ENCODE peak calls at places on chromosomes 5 and 9, in four cellular contexts. B is GM12878, M is IMR-90, N is H1. Z is an unnamed sample.

GRCh38 chr5:107285772-107286171 is 385.0 kb downstream of the EFNA5 start:
- DNase-seq in B (no peak), M (no peak), N (no peak), Z (no peak)

GRCh38 chr5:14557840-14558239 is 23.8 kb upstream of the OTULINL start:
- DNase-seq in B (no peak), M (no peak), N (no peak), Z (no peak)

GRCh38 chr5:6781711-6782110 is 68.5 kb downstream of the TENT4A start:
- DNase-seq in B (no peak), M (peak; percentile 39), N (no peak), Z (no peak)

GRCh38 chr9:133458643-133459312 is 1.0 kb upstream of the CACFD1 start:
- DNase-seq in B (no peak), M (no peak), N (no peak), Z (no peak)

GRCh38 chr5:37272564-37272963 is 23.4 kb upstream of the CPLANE1 start:
- DNase-seq in B (no peak), M (peak; percentile 2), N (no peak), Z (peak; percentile 3)

GRCh38 chr9:136960212-136960937 is 8.3 kb downstream of the LCN12 start:
- DNase-seq in B (no peak), M (no peak), N (no peak), Z (no peak)

GRCh38 chr5:18329346-18329745 is 695.1 kb downstream of the TAF11L14 start:
- DNase-seq in B (no peak), M (no peak), N (no peak), Z (no peak)

GRCh38 chr5:145777445-145778063 is 57.6 kb downstream of the PRELID2 start:
- DNase-seq in B (no peak), M (no peak), N (no peak), Z (no peak)

GRCh38 chr5:75363726-75364495 is 26.9 kb downstream of the HMGCR start:
- DNase-seq in B (no peak), M (no peak), N (no peak), Z (no peak)

GRCh38 chr5:143491644-143492043 is 88.2 kb upstream of the NR3C1 start:
- DNase-seq in B (no peak), M (no peak), N (no peak), Z (no peak)

GRCh38 chr9:3478549-3478953 is 47.2 kb downstream of the RFX3 start:
- DNase-seq in B (peak; percentile 74), M (no peak), N (no peak), Z (no peak)

GRCh38 chr5:53099546-53099945 is 10.0 kb downstream of the MOCS2 start:
- DNase-seq in B (no peak), M (peak; percentile 12), N (no peak), Z (no peak)

GRCh38 chr9:78115073-78115472 is 83.5 kb upstream of the GNAQ start:
- DNase-seq in B (no peak), M (no peak), N (no peak), Z (peak; percentile 25)

GRCh38 chr9:14173730-14174129 is 140.2 kb downstream of the NFIB start:
- DNase-seq in B (no peak), M (no peak), N (no peak), Z (no peak)

GRCh38 chr9:70382046-70382708 is 32.3 kb downstream of the KLF9 start:
- DNase-seq in B (no peak), M (no peak), N (no peak), Z (no peak)

GRCh38 chr9:77598510-77598909 is 49.6 kb downstream of the GNA14 start:
- DNase-seq in B (no peak), M (peak; percentile 37), N (no peak), Z (no peak)

GRCh38 chr5:3010301-3010952 is 258.9 kb upstream of the IRX2 start:
- DNase-seq in B (no peak), M (no peak), N (no peak), Z (no peak)

GRCh38 chr5:61162832-61163567 is 732 bp upstream of the SMIM15 start:
- DNase-seq in B (no peak), M (peak; percentile 36), N (no peak), Z (no peak)

GRCh38 chr9:124478014-124478753 is 27.9 kb downstream of the ADGRD2 start:
- DNase-seq in B (no peak), M (no peak), N (no peak), Z (no peak)

GRCh38 chr9:124574944-124575343 is 67.7 kb upstream of the NR5A1 start:
- DNase-seq in B (no peak), M (peak; percentile 91), N (no peak), Z (no peak)

GRCh38 chr5:1551426-1551825 is 27.7 kb upstream of the LPCAT1 start:
- DNase-seq in B (no peak), M (no peak), N (peak; percentile 37), Z (no peak)

GRCh38 chr5:137143244-137143605 is 355.9 kb downstream of the SPOCK1 start:
- DNase-seq in B (no peak), M (no peak), N (no peak), Z (no peak)

GRCh38 chr9:127878001-127878651 is 651 bp upstream of the AK1 start:
- DNase-seq in B (no peak), M (no peak), N (peak; percentile 64), Z (peak; percentile 69)

GRCh38 chr9:17009071-17009470 is 125.8 kb upstream of the CNTLN start:
- DNase-seq in B (no peak), M (no peak), N (no peak), Z (no peak)

GRCh38 chr5:129909225-129909624 is 5.0 kb downstream of the CHSY3 start:
- DNase-seq in B (no peak), M (no peak), N (no peak), Z (no peak)

GRCh38 chr9:132481467-132481866 is 71.5 kb downstream of the CFAP77 start:
- DNase-seq in B (no peak), M (no peak), N (no peak), Z (no peak)

GRCh38 chr5:132655821-132656773 is 1.9 kb upstream of the IL13 start:
- DNase-seq in B (no peak), M (no peak), N (peak; percentile 72), Z (no peak)

GRCh38 chr5:132648355-132648754 is 9.6 kb upstream of the IL13 start:
- DNase-seq in B (no peak), M (no peak), N (no peak), Z (no peak)

GRCh38 chr5:132653716-132654115 is 4.3 kb upstream of the IL13 start:
- DNase-seq in B (no peak), M (no peak), N (peak; percentile 45), Z (no peak)

GRCh38 chr5:132647473-132647872 is 10.5 kb upstream of the IL13 start:
- DNase-seq in B (no peak), M (no peak), N (no peak), Z (no peak)

DNA sequence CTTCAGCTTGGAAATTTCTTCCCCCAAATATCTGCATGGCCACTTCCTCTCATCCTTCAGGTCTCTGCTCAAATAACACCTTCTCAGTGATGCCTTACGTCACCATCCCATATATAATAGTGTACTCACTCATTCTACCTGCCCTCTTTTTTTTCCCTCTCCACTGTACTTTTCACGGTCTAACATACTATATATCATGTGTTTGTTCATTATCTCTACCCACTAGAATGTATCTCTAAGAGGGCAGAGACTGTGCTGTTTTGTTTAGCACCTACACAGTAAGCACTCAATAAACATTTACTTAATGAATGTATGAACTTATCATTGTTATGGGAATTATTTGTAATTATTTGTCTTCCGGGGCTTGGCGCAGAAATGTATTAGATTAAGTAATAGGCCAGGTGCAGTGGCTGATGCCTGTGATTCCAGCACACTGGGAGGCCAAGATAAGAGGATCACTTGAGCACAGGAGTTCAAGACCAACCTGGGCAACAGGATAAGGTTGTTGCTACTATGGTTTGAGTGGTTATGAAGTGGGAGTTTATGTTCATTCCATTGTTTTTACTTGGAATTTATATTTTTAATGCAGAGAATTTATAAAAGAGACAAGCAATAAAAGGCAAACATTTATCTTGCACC is 6.0 kb upstream of the IL13 start:
- DNase-seq in B (no peak), M (no peak), N (peak; percentile 0), Z (no peak)
- TF ChIP-seq CHD1 in B (no peak), M (no peak), N (no peak), Z (no peak)

GRCh38 chr9:75372499-75373268 is 284.4 kb downstream of the OSTF1 start:
- DNase-seq in B (no peak), M (no peak), N (no peak), Z (no peak)
- TF ChIP-seq CHD1 in B (no peak), M (no peak), N (no peak), Z (no peak)

GRCh38 chr5:10520716-10521115 is 43.2 kb upstream of the ANKRD33B start:
- DNase-seq in B (no peak), M (peak; percentile 65), N (no peak), Z (no peak)
- TF ChIP-seq CHD1 in B (no peak), M (no peak), N (no peak), Z (no peak)

GRCh38 chr5:67310169-67310568 is 113.6 kb upstream of the CD180 start:
- DNase-seq in B (no peak), M (no peak), N (no peak), Z (no peak)
- TF ChIP-seq CHD1 in B (no peak), M (no peak), N (no peak), Z (no peak)

GRCh38 chr9:18568969-18569368 is 95.0 kb downstream of the ADAMTSL1 start:
- DNase-seq in B (no peak), M (peak; percentile 46), N (no peak), Z (no peak)
- TF ChIP-seq CHD1 in B (no peak), M (no peak), N (no peak), Z (no peak)

DNA sequence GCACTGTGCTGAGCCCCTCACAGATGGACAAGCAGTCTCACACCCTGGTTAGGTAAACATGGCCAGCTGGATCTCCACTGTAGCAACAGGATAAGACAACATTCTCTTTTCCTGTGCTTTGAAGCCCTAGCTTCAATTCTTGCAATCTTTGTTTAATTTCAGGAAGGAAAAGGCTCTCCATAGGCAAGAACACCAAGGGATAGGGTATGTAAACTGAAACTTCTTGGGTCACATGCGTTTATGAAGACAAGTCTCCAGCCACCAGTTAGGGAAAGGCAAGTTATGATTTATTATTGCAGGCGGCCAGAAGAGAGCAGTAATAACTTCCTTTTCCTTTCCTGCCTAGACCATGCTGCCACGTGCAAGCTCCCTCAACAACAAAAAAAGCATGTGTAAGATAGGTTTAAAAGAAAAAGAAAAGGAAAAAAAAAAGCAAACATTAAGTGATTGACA is 50.1 kb upstream of the POU5F2 start:
- DNase-seq in B (no peak), M (peak; percentile 61), N (no peak), Z (no peak)
- TF ChIP-seq CHD1 in B (no peak), M (no peak), N (no peak), Z (no peak)

GRCh38 chr5:141875795-141876627 is 2.2 kb downstream of the PCDH1 start:
- DNase-seq in B (no peak), M (no peak), N (peak; percentile 81), Z (peak; percentile 79)
- TF ChIP-seq CHD1 in B (no peak), M (no peak), N (no peak), Z (no peak)

DNA sequence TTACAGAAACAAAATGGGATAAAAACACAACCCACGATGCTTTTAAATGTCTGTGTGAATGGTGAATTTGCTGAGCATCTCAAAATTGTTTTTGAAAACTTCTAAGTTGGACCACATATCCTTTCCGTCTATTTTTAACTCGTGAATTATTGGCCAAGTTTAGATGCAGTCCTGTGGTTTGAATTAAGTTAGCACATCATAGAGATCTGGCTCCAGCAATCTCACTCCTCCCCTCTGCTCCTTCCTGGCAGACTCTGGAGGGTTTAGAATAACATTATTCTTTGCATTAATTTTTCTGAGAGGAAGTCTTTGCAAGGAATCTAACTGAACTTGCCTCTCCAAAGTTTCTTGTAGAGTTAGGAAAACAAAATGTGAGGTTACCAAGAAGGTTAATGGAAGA is 14.5 kb upstream of the ANKRD55 start:
- DNase-seq in B (no peak), M (peak; percentile 53), N (no peak), Z (no peak)
- TF ChIP-seq CHD1 in B (no peak), M (no peak), N (no peak), Z (no peak)

GRCh38 chr5:172187118-172188032 is 649 bp downstream of the STK10 start:
- DNase-seq in B (no peak), M (peak; percentile 80), N (peak; percentile 86), Z (peak; percentile 50)
- TF ChIP-seq CHD1 in B (peak; percentile 42), M (no peak), N (no peak), Z (no peak)

Z was measured in K562.